ENCODE peak calls at places on chromosome 14, in seven cellular contexts. P is AG20443; Z is Right ventricle myocardium superior; N is tibial artery; C is activated CD4-positive, CD25-positive, alpha-beta regulatory T cell; W is GM19239; J is HFF-Myc. F is an unnamed sample.

GRCh38 chr14:60164404-60164716 is 838 bp downstream of the DHRS7 start:
- DNase-seq in P (no peak), Z (no peak), N (no peak), C (no peak), W (no peak), J (no peak), F (no peak)

GRCh38 chr14:89288114-89288513 is 128.9 kb downstream of the FOXN3 start:
- DNase-seq in P (no peak), Z (no peak), N (no peak), C (no peak), W (no peak), J (no peak), F (no peak)

GRCh38 chr14:91429385-91429784 is 11.8 kb upstream of the CCDC88C start:
- DNase-seq in P (no peak), Z (no peak), N (no peak), C (no peak), W (no peak), J (no peak), F (no peak)

GRCh38 chr14:69615471-69616407 is 4.3 kb downstream of the SUSD6 start:
- DNase-seq in P (peak), Z (no peak), N (peak), C (no peak), W (no peak), J (peak), F (peak)

GRCh38 chr14:97036096-97036852 is 239.1 kb downstream of the VRK1 start:
- DNase-seq in P (no peak), Z (no peak), N (no peak), C (no peak), W (no peak), J (no peak), F (no peak)

GRCh38 chr14:103727313-103728000 is 11.8 kb downstream of the ZFYVE21 start:
- DNase-seq in P (no peak), Z (peak), N (no peak), C (no peak), W (no peak), J (no peak), F (no peak)

GRCh38 chr14:104665092-104665662 is 24.2 kb upstream of the INF2 start:
- DNase-seq in P (no peak), Z (no peak), N (no peak), C (no peak), W (no peak), J (no peak), F (no peak)

GRCh38 chr14:84850595-84850994 is 679.3 kb upstream of the FLRT2 start:
- DNase-seq in P (no peak), Z (no peak), N (no peak), C (no peak), W (no peak), J (no peak), F (no peak)

GRCh38 chr14:23899788-23900187 is 53.8 kb upstream of the DHRS4 start:
- DNase-seq in P (no peak), Z (no peak), N (no peak), C (no peak), W (no peak), J (no peak), F (no peak)

GRCh38 chr14:37124617-37125016 is 47.8 kb downstream of the SLC25A21 start:
- DNase-seq in P (no peak), Z (no peak), N (no peak), C (no peak), W (no peak), J (no peak), F (no peak)

F was measured in AG04450.